ENCODE peak calls at places on chromosomes 5 and 9, in seven cellular contexts. One of them, this sample, is unnamed. For H3K4me1, the result is how much of the 10 kb centered on the place peaks cover.

GRCh38 chr5:140595538-140595937 is 30.9 kb downstream of the SLC35A4 start:
- DNase-seq in stomach: no peak
- DNase-seq in A549: no peak
- DNase-seq in CD4-positive, alpha-beta memory T cell: no peak
- DNase-seq in neural progenitor cell: no peak
- DNase-seq in MM.1S: no peak
- DNase-seq in adipocyte: peak
- DNase-seq in this sample: no peak

GRCh38 chr5:16037121-16037520 is 142.5 kb downstream of the MARCHF11 start:
- DNase-seq in A549: no peak
- DNase-seq in stomach: no peak
- DNase-seq in CD4-positive, alpha-beta memory T cell: no peak
- DNase-seq in neural progenitor cell: no peak
- DNase-seq in adipocyte: no peak
- DNase-seq in MM.1S: no peak
- DNase-seq in this sample: no peak

GRCh38 chr9:123109540-123110279 is 76.2 kb downstream of the GPR21 start:
- DNase-seq in neural progenitor cell: no peak
- DNase-seq in adipocyte: no peak
- DNase-seq in A549: no peak
- DNase-seq in MM.1S: no peak
- DNase-seq in CD4-positive, alpha-beta memory T cell: no peak
- DNase-seq in stomach: no peak
- DNase-seq in this sample: no peak

GRCh38 chr9:4020038-4020746 is 279.7 kb downstream of the GLIS3 start:
- DNase-seq in adipocyte: peak
- DNase-seq in MM.1S: no peak
- DNase-seq in A549: no peak
- DNase-seq in neural progenitor cell: no peak
- DNase-seq in stomach: no peak
- DNase-seq in CD4-positive, alpha-beta memory T cell: no peak
- DNase-seq in this sample: no peak

GRCh38 chr9:112422417-112423148 is 42.7 kb downstream of the HSDL2 start:
- DNase-seq in A549: no peak
- DNase-seq in CD4-positive, alpha-beta memory T cell: no peak
- DNase-seq in adipocyte: no peak
- DNase-seq in neural progenitor cell: no peak
- DNase-seq in stomach: no peak
- DNase-seq in MM.1S: no peak
- DNase-seq in this sample: no peak

GRCh38 chr5:61051267-61051666 is 106.3 kb downstream of the NDUFAF2 start:
- DNase-seq in A549: peak
- DNase-seq in neural progenitor cell: no peak
- DNase-seq in stomach: no peak
- DNase-seq in CD4-positive, alpha-beta memory T cell: no peak
- DNase-seq in adipocyte: peak
- DNase-seq in MM.1S: no peak
- DNase-seq in this sample: no peak

GRCh38 chr5:56450766-56451165 is 217.6 kb upstream of the ANKRD55 start:
- DNase-seq in stomach: no peak
- DNase-seq in CD4-positive, alpha-beta memory T cell: no peak
- DNase-seq in adipocyte: no peak
- DNase-seq in MM.1S: no peak
- DNase-seq in A549: no peak
- DNase-seq in neural progenitor cell: no peak
- DNase-seq in this sample: no peak

GRCh38 chr9:132752877-132753592 is 82.8 kb downstream of the GTF3C4 start:
- DNase-seq in stomach: peak
- DNase-seq in adipocyte: no peak
- DNase-seq in A549: no peak
- DNase-seq in MM.1S: no peak
- DNase-seq in neural progenitor cell: peak
- DNase-seq in CD4-positive, alpha-beta memory T cell: no peak
- DNase-seq in this sample: peak

GRCh38 chr5:7745882-7746735 is 104.8 kb downstream of the CFAP90 start:
- DNase-seq in CD4-positive, alpha-beta memory T cell: peak
- DNase-seq in MM.1S: peak
- DNase-seq in neural progenitor cell: peak
- DNase-seq in adipocyte: peak
- DNase-seq in A549: peak
- DNase-seq in stomach: peak
- DNase-seq in this sample: no peak

GRCh38 chr5:43773032-43773830 is 170.3 kb downstream of the NNT start:
- DNase-seq in adipocyte: peak
- DNase-seq in CD4-positive, alpha-beta memory T cell: no peak
- DNase-seq in MM.1S: no peak
- DNase-seq in A549: peak
- DNase-seq in stomach: no peak
- DNase-seq in neural progenitor cell: no peak
- DNase-seq in this sample: no peak

GRCh38 chr5:39178856-39179255 is 40.5 kb downstream of the FYB1 start:
- DNase-seq in adipocyte: no peak
- DNase-seq in MM.1S: no peak
- DNase-seq in stomach: no peak
- DNase-seq in CD4-positive, alpha-beta memory T cell: peak
- DNase-seq in A549: no peak
- DNase-seq in neural progenitor cell: no peak
- DNase-seq in this sample: no peak

GRCh38 chr5:39175273-39175955 is 43.9 kb downstream of the FYB1 start:
- DNase-seq in A549: no peak
- DNase-seq in neural progenitor cell: no peak
- DNase-seq in adipocyte: no peak
- DNase-seq in MM.1S: no peak
- DNase-seq in CD4-positive, alpha-beta memory T cell: no peak
- DNase-seq in stomach: no peak
- DNase-seq in this sample: no peak

GRCh38 chr5:39178171-39178570 is 41.2 kb downstream of the FYB1 start:
- DNase-seq in neural progenitor cell: no peak
- DNase-seq in stomach: no peak
- DNase-seq in CD4-positive, alpha-beta memory T cell: no peak
- DNase-seq in MM.1S: no peak
- DNase-seq in adipocyte: no peak
- DNase-seq in A549: peak
- DNase-seq in this sample: no peak

GRCh38 chr5:39177629-39177959 is 41.8 kb downstream of the FYB1 start:
- DNase-seq in adipocyte: no peak
- DNase-seq in CD4-positive, alpha-beta memory T cell: peak
- DNase-seq in MM.1S: no peak
- DNase-seq in stomach: no peak
- DNase-seq in A549: no peak
- DNase-seq in neural progenitor cell: no peak
- DNase-seq in this sample: no peak

GRCh38 chr5:39176740-39177628 is 42.4 kb downstream of the FYB1 start:
- DNase-seq in adipocyte: no peak
- DNase-seq in neural progenitor cell: no peak
- DNase-seq in stomach: no peak
- DNase-seq in CD4-positive, alpha-beta memory T cell: peak
- DNase-seq in A549: no peak
- DNase-seq in MM.1S: peak
- DNase-seq in this sample: no peak
- H3K4me1 ChIP-seq in adipocyte: under half
- H3K4me1 ChIP-seq in neural progenitor cell: under half
- H3K4me1 ChIP-seq in stomach: under half
- H3K4me1 ChIP-seq in CD4-positive, alpha-beta memory T cell: half or more
- H3K4me1 ChIP-seq in A549: under half
- H3K4me1 ChIP-seq in MM.1S: under half
- H3K4me1 ChIP-seq in this sample: under half

DNA sequence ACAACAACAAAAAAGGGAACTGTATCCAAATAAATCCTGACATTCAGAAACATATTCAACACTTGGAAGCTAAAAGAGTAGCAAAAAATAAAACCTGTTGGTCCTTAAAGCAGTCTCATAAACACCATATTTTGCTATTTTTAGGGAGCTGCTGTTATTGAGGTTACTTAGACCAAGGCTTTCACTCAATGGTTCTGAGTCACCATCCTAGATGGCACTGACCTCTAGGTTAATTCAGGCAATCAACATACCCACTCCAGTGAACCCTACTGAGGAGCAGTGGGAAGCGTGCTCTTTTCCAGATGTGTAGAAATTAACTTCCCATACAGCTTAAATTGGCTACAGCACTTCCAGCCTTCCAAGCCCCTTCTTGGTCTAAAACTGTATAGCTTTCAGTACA is 5.2 kb downstream of the GNAQ start:
- DNase-seq in adipocyte: peak
- DNase-seq in stomach: no peak
- DNase-seq in A549: no peak
- DNase-seq in neural progenitor cell: no peak
- DNase-seq in CD4-positive, alpha-beta memory T cell: no peak
- DNase-seq in MM.1S: no peak
- DNase-seq in this sample: no peak
- H3K4me1 ChIP-seq in adipocyte: half or more
- H3K4me1 ChIP-seq in stomach: half or more
- H3K4me1 ChIP-seq in A549: half or more
- H3K4me1 ChIP-seq in neural progenitor cell: under half
- H3K4me1 ChIP-seq in CD4-positive, alpha-beta memory T cell: half or more
- H3K4me1 ChIP-seq in MM.1S: under half
- H3K4me1 ChIP-seq in this sample: under half

DNA sequence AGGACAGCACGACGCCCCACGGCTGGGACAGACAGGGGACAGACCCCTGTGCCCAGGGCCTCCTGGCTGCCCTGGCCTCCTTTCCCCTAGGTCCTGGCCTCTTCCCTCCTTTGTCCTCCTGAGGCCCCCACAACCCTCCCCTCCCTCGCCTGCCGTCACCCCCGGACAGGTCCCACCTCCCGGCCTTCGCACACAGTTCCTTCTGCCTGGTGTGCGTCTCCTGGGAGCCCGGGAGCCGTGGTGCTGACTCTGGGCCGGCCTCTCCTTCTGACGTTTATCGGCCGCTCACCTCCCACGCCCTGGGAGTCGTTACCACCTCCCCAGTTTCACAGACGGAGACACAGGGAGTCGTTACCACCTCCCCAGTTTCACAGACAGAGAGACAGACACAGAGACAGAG is 25.1 kb upstream of the NOTCH1 start:
- DNase-seq in stomach: no peak
- DNase-seq in CD4-positive, alpha-beta memory T cell: no peak
- DNase-seq in A549: no peak
- DNase-seq in neural progenitor cell: no peak
- DNase-seq in adipocyte: no peak
- DNase-seq in MM.1S: no peak
- DNase-seq in this sample: peak
- H3K4me1 ChIP-seq in stomach: under half
- H3K4me1 ChIP-seq in CD4-positive, alpha-beta memory T cell: under half
- H3K4me1 ChIP-seq in A549: half or more
- H3K4me1 ChIP-seq in neural progenitor cell: under half
- H3K4me1 ChIP-seq in adipocyte: under half
- H3K4me1 ChIP-seq in MM.1S: under half
- H3K4me1 ChIP-seq in this sample: under half

GRCh38 chr5:32996336-32996735 is 285.2 kb downstream of the NPR3 start:
- DNase-seq in MM.1S: no peak
- DNase-seq in A549: no peak
- DNase-seq in CD4-positive, alpha-beta memory T cell: no peak
- DNase-seq in neural progenitor cell: no peak
- DNase-seq in adipocyte: no peak
- DNase-seq in stomach: no peak
- DNase-seq in this sample: no peak
- H3K4me1 ChIP-seq in MM.1S: under half
- H3K4me1 ChIP-seq in A549: under half
- H3K4me1 ChIP-seq in CD4-positive, alpha-beta memory T cell: under half
- H3K4me1 ChIP-seq in neural progenitor cell: under half
- H3K4me1 ChIP-seq in adipocyte: under half
- H3K4me1 ChIP-seq in stomach: under half
- H3K4me1 ChIP-seq in this sample: under half

DNA sequence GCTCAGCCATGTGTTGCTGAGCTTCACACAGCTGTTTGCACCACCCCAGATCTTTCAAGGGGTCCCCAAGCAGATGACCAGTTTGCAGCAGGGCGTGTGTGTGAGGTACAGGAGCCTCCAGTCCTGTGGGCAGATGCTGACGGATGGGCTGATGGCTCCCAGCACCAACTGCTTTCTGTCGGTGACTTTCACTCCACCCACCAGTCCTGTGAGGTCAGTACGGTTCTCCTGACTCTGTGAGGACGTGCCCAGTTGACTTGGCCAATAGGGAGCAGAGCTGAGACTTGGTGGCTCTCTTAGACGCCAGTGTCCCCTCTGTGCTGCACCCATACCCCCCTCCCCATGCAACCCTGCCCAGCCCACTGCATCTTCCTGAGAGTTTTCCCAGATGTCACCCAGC is 19.7 kb downstream of the COL5A1 start:
- DNase-seq in stomach: no peak
- DNase-seq in adipocyte: peak
- DNase-seq in CD4-positive, alpha-beta memory T cell: no peak
- DNase-seq in MM.1S: no peak
- DNase-seq in neural progenitor cell: no peak
- DNase-seq in A549: no peak
- DNase-seq in this sample: peak
- H3K4me1 ChIP-seq in stomach: half or more
- H3K4me1 ChIP-seq in adipocyte: under half
- H3K4me1 ChIP-seq in CD4-positive, alpha-beta memory T cell: under half
- H3K4me1 ChIP-seq in MM.1S: under half
- H3K4me1 ChIP-seq in neural progenitor cell: under half
- H3K4me1 ChIP-seq in A549: under half
- H3K4me1 ChIP-seq in this sample: under half

GRCh38 chr9:75088646-75089368 is 493 bp downstream of the OSTF1 start:
- DNase-seq in A549: peak
- DNase-seq in MM.1S: peak
- DNase-seq in CD4-positive, alpha-beta memory T cell: no peak
- DNase-seq in adipocyte: peak
- DNase-seq in stomach: peak
- DNase-seq in neural progenitor cell: peak
- DNase-seq in this sample: peak

GRCh38 chr9:75087279-75087823 is 604 bp downstream of the NMRK1 start:
- DNase-seq in neural progenitor cell: peak
- DNase-seq in A549: peak
- DNase-seq in MM.1S: peak
- DNase-seq in CD4-positive, alpha-beta memory T cell: peak
- DNase-seq in stomach: peak
- DNase-seq in adipocyte: peak
- DNase-seq in this sample: no peak

GRCh38 chr9:75087824-75088645 is at the start of the genes NMRK1 and OSTF1:
- DNase-seq in neural progenitor cell: peak
- DNase-seq in CD4-positive, alpha-beta memory T cell: peak
- DNase-seq in MM.1S: peak
- DNase-seq in A549: peak
- DNase-seq in adipocyte: peak
- DNase-seq in stomach: peak
- DNase-seq in this sample: peak

GRCh38 chr9:75085640-75086039 is 2.3 kb downstream of the NMRK1 start:
- DNase-seq in adipocyte: no peak
- DNase-seq in A549: no peak
- DNase-seq in stomach: no peak
- DNase-seq in MM.1S: no peak
- DNase-seq in CD4-positive, alpha-beta memory T cell: no peak
- DNase-seq in neural progenitor cell: no peak
- DNase-seq in this sample: no peak

GRCh38 chr9:75086443-75087278 is 1.3 kb downstream of the NMRK1 start:
- DNase-seq in stomach: peak
- DNase-seq in MM.1S: peak
- DNase-seq in neural progenitor cell: no peak
- DNase-seq in adipocyte: no peak
- DNase-seq in A549: no peak
- DNase-seq in CD4-positive, alpha-beta memory T cell: no peak
- DNase-seq in this sample: no peak
- H3K4me1 ChIP-seq in stomach: half or more
- H3K4me1 ChIP-seq in MM.1S: under half
- H3K4me1 ChIP-seq in neural progenitor cell: under half
- H3K4me1 ChIP-seq in adipocyte: under half
- H3K4me1 ChIP-seq in A549: under half
- H3K4me1 ChIP-seq in CD4-positive, alpha-beta memory T cell: half or more
- H3K4me1 ChIP-seq in this sample: under half